ENCODE peak calls at places on chromosomes 13 and 19, in five cellular contexts. One of them, this sample, is unnamed.

GRCh38 chr13:50400930-50401553 is 385.8 kb downstream of the KCNRG start:
- DNase-seq in left cardiac atrium: no peak
- DNase-seq in thoracic aorta: no peak
- DNase-seq in NCI-H1092 treated with DMSO at 0.1 percent for 48 hours: no peak
- DNase-seq in HCT116: no peak
- DNase-seq in this sample: no peak

GRCh38 chr13:51895906-51896888 is 34.4 kb downstream of the CCDC70 start:
- DNase-seq in left cardiac atrium: peak
- DNase-seq in thoracic aorta: no peak
- DNase-seq in NCI-H1092 treated with DMSO at 0.1 percent for 48 hours: peak
- DNase-seq in HCT116: peak
- DNase-seq in this sample: peak

GRCh38 chr13:26967119-26968038 is 204.2 kb downstream of the USP12 start:
- DNase-seq in left cardiac atrium: no peak
- DNase-seq in thoracic aorta: no peak
- DNase-seq in NCI-H1092 treated with DMSO at 0.1 percent for 48 hours: peak
- DNase-seq in HCT116: no peak
- DNase-seq in this sample: no peak

GRCh38 chr13:62296812-62297211 is 881.2 kb upstream of the PCDH20 start:
- DNase-seq in left cardiac atrium: no peak
- DNase-seq in thoracic aorta: no peak
- DNase-seq in NCI-H1092 treated with DMSO at 0.1 percent for 48 hours: no peak
- DNase-seq in HCT116: no peak
- DNase-seq in this sample: no peak

GRCh38 chr19:15147090-15147489 is 39.9 kb downstream of the SYDE1 start:
- DNase-seq in left cardiac atrium: no peak
- DNase-seq in thoracic aorta: no peak
- DNase-seq in NCI-H1092 treated with DMSO at 0.1 percent for 48 hours: no peak
- DNase-seq in HCT116: no peak
- DNase-seq in this sample: no peak

GRCh38 chr19:46746281-46746965 is at the start of gene STRN4:
- DNase-seq in left cardiac atrium: peak
- DNase-seq in thoracic aorta: no peak
- DNase-seq in NCI-H1092 treated with DMSO at 0.1 percent for 48 hours: peak
- DNase-seq in HCT116: no peak
- DNase-seq in this sample: no peak

GRCh38 chr19:18519962-18520847 is 1.7 kb downstream of the ELL start:
- DNase-seq in left cardiac atrium: peak
- DNase-seq in thoracic aorta: no peak
- DNase-seq in NCI-H1092 treated with DMSO at 0.1 percent for 48 hours: peak
- DNase-seq in HCT116: peak
- DNase-seq in this sample: no peak

GRCh38 chr13:36675213-36675536 is 1.4 kb downstream of the SERTM1 start:
- DNase-seq in left cardiac atrium: no peak
- DNase-seq in thoracic aorta: no peak
- DNase-seq in NCI-H1092 treated with DMSO at 0.1 percent for 48 hours: no peak
- DNase-seq in HCT116: no peak
- DNase-seq in this sample: no peak

GRCh38 chr19:55383789-55384575 is at the start of gene TMEM238:
- DNase-seq in left cardiac atrium: peak
- DNase-seq in thoracic aorta: no peak
- DNase-seq in NCI-H1092 treated with DMSO at 0.1 percent for 48 hours: peak
- DNase-seq in HCT116: no peak
- DNase-seq in this sample: no peak

GRCh38 chr13:62280590-62280989 is 864.9 kb upstream of the PCDH20 start:
- DNase-seq in left cardiac atrium: no peak
- DNase-seq in thoracic aorta: no peak
- DNase-seq in NCI-H1092 treated with DMSO at 0.1 percent for 48 hours: no peak
- DNase-seq in HCT116: no peak
- DNase-seq in this sample: no peak

GRCh38 chr13:60931858-60932546 is 483.6 kb downstream of the PCDH20 start:
- DNase-seq in left cardiac atrium: no peak
- DNase-seq in thoracic aorta: no peak
- DNase-seq in NCI-H1092 treated with DMSO at 0.1 percent for 48 hours: no peak
- DNase-seq in HCT116: no peak
- DNase-seq in this sample: no peak

GRCh38 chr13:77219401-77219800 is 107.5 kb downstream of the MYCBP2 start:
- DNase-seq in left cardiac atrium: no peak
- DNase-seq in thoracic aorta: no peak
- DNase-seq in NCI-H1092 treated with DMSO at 0.1 percent for 48 hours: no peak
- DNase-seq in HCT116: no peak
- DNase-seq in this sample: no peak

GRCh38 chr19:3849092-3849491 is 19.7 kb downstream of the ZFR2 start:
- DNase-seq in left cardiac atrium: no peak
- DNase-seq in thoracic aorta: no peak
- DNase-seq in NCI-H1092 treated with DMSO at 0.1 percent for 48 hours: no peak
- DNase-seq in HCT116: peak
- DNase-seq in this sample: no peak

GRCh38 chr19:55113570-55114039 is 3.8 kb downstream of the PPP1R12C start:
- DNase-seq in left cardiac atrium: peak
- DNase-seq in thoracic aorta: peak
- DNase-seq in NCI-H1092 treated with DMSO at 0.1 percent for 48 hours: no peak
- DNase-seq in HCT116: no peak
- DNase-seq in this sample: peak

GRCh38 chr13:24741016-24741662 is 22.8 kb upstream of the RNF17 start:
- DNase-seq in left cardiac atrium: no peak
- DNase-seq in thoracic aorta: no peak
- DNase-seq in NCI-H1092 treated with DMSO at 0.1 percent for 48 hours: no peak
- DNase-seq in HCT116: no peak
- DNase-seq in this sample: no peak

GRCh38 chr19:56639217-56639616 is 3.7 kb upstream of the SMIM17 start:
- DNase-seq in left cardiac atrium: no peak
- DNase-seq in thoracic aorta: no peak
- DNase-seq in NCI-H1092 treated with DMSO at 0.1 percent for 48 hours: no peak
- DNase-seq in HCT116: no peak
- DNase-seq in this sample: no peak

GRCh38 chr19:47032171-47032811 is 12.7 kb downstream of the NPAS1 start:
- DNase-seq in left cardiac atrium: no peak
- DNase-seq in thoracic aorta: no peak
- DNase-seq in NCI-H1092 treated with DMSO at 0.1 percent for 48 hours: peak
- DNase-seq in HCT116: peak
- DNase-seq in this sample: no peak

GRCh38 chr19:15379996-15380647 is 535 bp upstream of the AKAP8 start:
- DNase-seq in left cardiac atrium: peak
- DNase-seq in thoracic aorta: no peak
- DNase-seq in NCI-H1092 treated with DMSO at 0.1 percent for 48 hours: peak
- DNase-seq in HCT116: peak
- DNase-seq in this sample: no peak

GRCh38 chr19:19405919-19406877 is 723 bp downstream of the GATAD2A start:
- DNase-seq in left cardiac atrium: peak
- DNase-seq in thoracic aorta: no peak
- DNase-seq in NCI-H1092 treated with DMSO at 0.1 percent for 48 hours: peak
- DNase-seq in HCT116: no peak
- DNase-seq in this sample: no peak

GRCh38 chr13:48400820-48401219 is 12.1 kb downstream of the LPAR6 start:
- DNase-seq in left cardiac atrium: no peak
- DNase-seq in thoracic aorta: no peak
- DNase-seq in NCI-H1092 treated with DMSO at 0.1 percent for 48 hours: no peak
- DNase-seq in HCT116: no peak
- DNase-seq in this sample: no peak

GRCh38 chr19:2528543-2529173 is 52.7 kb downstream of the GADD45B start:
- DNase-seq in left cardiac atrium: no peak
- DNase-seq in thoracic aorta: no peak
- DNase-seq in NCI-H1092 treated with DMSO at 0.1 percent for 48 hours: no peak
- DNase-seq in HCT116: no peak
- DNase-seq in this sample: no peak

GRCh38 chr13:74633734-74634133 is 499.5 kb upstream of the KLF12 start:
- DNase-seq in left cardiac atrium: no peak
- DNase-seq in thoracic aorta: no peak
- DNase-seq in NCI-H1092 treated with DMSO at 0.1 percent for 48 hours: no peak
- DNase-seq in HCT116: no peak
- DNase-seq in this sample: no peak

GRCh38 chr13:23750383-23751121 is 138.6 kb downstream of the MIPEP start:
- DNase-seq in left cardiac atrium: no peak
- DNase-seq in thoracic aorta: no peak
- DNase-seq in NCI-H1092 treated with DMSO at 0.1 percent for 48 hours: no peak
- DNase-seq in HCT116: no peak
- DNase-seq in this sample: peak

GRCh38 chr19:13978306-13978705 is 26.0 kb downstream of the DCAF15 start:
- DNase-seq in left cardiac atrium: peak
- DNase-seq in thoracic aorta: peak
- DNase-seq in NCI-H1092 treated with DMSO at 0.1 percent for 48 hours: peak
- DNase-seq in HCT116: no peak
- DNase-seq in this sample: no peak

GRCh38 chr19:17402982-17403855 is 2.2 kb downstream of the BST2 start:
- DNase-seq in left cardiac atrium: peak
- DNase-seq in thoracic aorta: no peak
- DNase-seq in NCI-H1092 treated with DMSO at 0.1 percent for 48 hours: no peak
- DNase-seq in HCT116: no peak
- DNase-seq in this sample: no peak

GRCh38 chr19:13621413-13621812 is 115.1 kb upstream of the CACNA1A start:
- DNase-seq in left cardiac atrium: no peak
- DNase-seq in thoracic aorta: no peak
- DNase-seq in NCI-H1092 treated with DMSO at 0.1 percent for 48 hours: no peak
- DNase-seq in HCT116: peak
- DNase-seq in this sample: peak

GRCh38 chr19:33325920-33326319 is 23.6 kb upstream of the CEBPA start:
- DNase-seq in left cardiac atrium: peak
- DNase-seq in thoracic aorta: no peak
- DNase-seq in NCI-H1092 treated with DMSO at 0.1 percent for 48 hours: peak
- DNase-seq in HCT116: no peak
- DNase-seq in this sample: no peak

GRCh38 chr19:37936166-37936565 is 29.2 kb downstream of the SIPA1L3 start:
- DNase-seq in left cardiac atrium: no peak
- DNase-seq in thoracic aorta: no peak
- DNase-seq in NCI-H1092 treated with DMSO at 0.1 percent for 48 hours: no peak
- DNase-seq in HCT116: no peak
- DNase-seq in this sample: no peak

GRCh38 chr19:6173190-6173589 is 37.7 kb downstream of the ACSBG2 start:
- DNase-seq in left cardiac atrium: no peak
- DNase-seq in thoracic aorta: no peak
- DNase-seq in NCI-H1092 treated with DMSO at 0.1 percent for 48 hours: no peak
- DNase-seq in HCT116: no peak
- DNase-seq in this sample: no peak

GRCh38 chr13:29594310-29594709 is 1.2 kb downstream of the SLC7A1 start:
- DNase-seq in left cardiac atrium: peak
- DNase-seq in thoracic aorta: no peak
- DNase-seq in NCI-H1092 treated with DMSO at 0.1 percent for 48 hours: peak
- DNase-seq in HCT116: no peak
- DNase-seq in this sample: peak

GRCh38 chr13:40370662-40371061 is 295.8 kb downstream of the FOXO1 start:
- DNase-seq in left cardiac atrium: no peak
- DNase-seq in thoracic aorta: no peak
- DNase-seq in NCI-H1092 treated with DMSO at 0.1 percent for 48 hours: no peak
- DNase-seq in HCT116: no peak
- DNase-seq in this sample: no peak

GRCh38 chr19:5397804-5398692 is 57.2 kb upstream of the ZNRF4 start:
- DNase-seq in left cardiac atrium: no peak
- DNase-seq in thoracic aorta: no peak
- DNase-seq in NCI-H1092 treated with DMSO at 0.1 percent for 48 hours: no peak
- DNase-seq in HCT116: no peak
- DNase-seq in this sample: no peak

GRCh38 chr13:51838235-51838846 is 6.6 kb downstream of the TMEM272 start:
- DNase-seq in left cardiac atrium: no peak
- DNase-seq in thoracic aorta: no peak
- DNase-seq in NCI-H1092 treated with DMSO at 0.1 percent for 48 hours: no peak
- DNase-seq in HCT116: no peak
- DNase-seq in this sample: no peak

This sample was measured in smooth muscle cell of the brain vasculature.